ENCODE peak calls at places on chromosomes 13 and 19, in six cellular contexts. I, O, S, X, A and J are unnamed samples.

GRCh38 chr19:21358768-21359451 is at the start of gene ZNF738:
- DNase-seq in I (peak; percentile 96), O (peak; percentile 95), S (peak; percentile 95), X (peak; percentile 98), A (peak; percentile 72), J (peak; percentile 98)

GRCh38 chr19:39937094-39937493 is 2.7 kb upstream of the FCGBP start:
- DNase-seq in I (no peak), O (peak; percentile 34), S (no peak), X (no peak), A (no peak), J (no peak)

GRCh38 chr13:67299731-67300130 is 69.6 kb upstream of the PCDH9 start:
- DNase-seq in I (no peak), O (no peak), S (peak; percentile 66), X (peak; percentile 34), A (no peak), J (no peak)

GRCh38 chr13:113769106-113769505 is 10.1 kb downstream of the TMEM255B start:
- DNase-seq in I (no peak), O (no peak), S (no peak), X (no peak), A (no peak), J (no peak)

GRCh38 chr19:47495478-47496372 is 11.7 kb upstream of the KPTN start:
- DNase-seq in I (no peak), O (no peak), S (no peak), X (no peak), A (no peak), J (no peak)

GRCh38 chr13:27044837-27045570 is 126.6 kb downstream of the USP12 start:
- DNase-seq in I (no peak), O (no peak), S (no peak), X (no peak), A (no peak), J (peak; percentile 87)

GRCh38 chr13:30033681-30034447 is 183.4 kb upstream of the UBL3 start:
- DNase-seq in I (no peak), O (no peak), S (peak; percentile 98), X (peak; percentile 96), A (no peak), J (no peak)

GRCh38 chr19:33552928-33553279 is 31.3 kb upstream of the PEPD start:
- DNase-seq in I (no peak), O (no peak), S (no peak), X (no peak), A (peak; percentile 49), J (no peak)

GRCh38 chr19:51398096-51398704 is 7.8 kb upstream of the C19orf84 start:
- DNase-seq in I (peak; percentile 8), O (no peak), S (peak; percentile 6), X (peak; percentile 65), A (peak; percentile 34), J (peak; percentile 92)

GRCh38 chr13:34731486-34731885 is 210.6 kb upstream of the NBEA start:
- DNase-seq in I (no peak), O (no peak), S (peak; percentile 16), X (no peak), A (no peak), J (no peak)

GRCh38 chr13:87676254-87677042 is 5.3 kb downstream of the SLITRK5 start:
- DNase-seq in I (no peak), O (no peak), S (no peak), X (no peak), A (no peak), J (no peak)

GRCh38 chr19:54792814-54793213 is 10.6 kb upstream of the KIR2DL4 start:
- DNase-seq in I (no peak), O (no peak), S (no peak), X (no peak), A (no peak), J (peak; percentile 40)

GRCh38 chr19:18253716-18254115 is 20.5 kb downstream of the IQCN start:
- DNase-seq in I (no peak), O (peak; percentile 90), S (no peak), X (peak; percentile 58), A (no peak), J (peak; percentile 65)

GRCh38 chr13:79392882-79393563 is 13.0 kb downstream of the RBM26 start:
- DNase-seq in I (peak; percentile 58), O (no peak), S (peak; percentile 92), X (peak; percentile 81), A (no peak), J (no peak)

GRCh38 chr13:99264053-99264452 is 5.9 kb upstream of the GPR18 start:
- DNase-seq in I (peak; percentile 19), O (no peak), S (no peak), X (no peak), A (no peak), J (peak; percentile 73)

GRCh38 chr19:44635581-44636438 is 7.9 kb upstream of the PVR start:
- DNase-seq in I (no peak), O (no peak), S (peak; percentile 66), X (peak; percentile 68), A (no peak), J (no peak)

GRCh38 chr19:11378319-11379189 is 4.1 kb downstream of the SWSAP1 start:
- DNase-seq in I (peak; percentile 49), O (peak; percentile 55), S (peak; percentile 86), X (peak; percentile 93), A (peak; percentile 47), J (peak; percentile 63)

GRCh38 chr19:18590273-18591272 is 2.0 kb downstream of the REX1BD start:
- DNase-seq in I (no peak), O (no peak), S (peak; percentile 82), X (no peak), A (peak; percentile 70), J (peak; percentile 93)

GRCh38 chr13:110874508-110874960 is 40.3 kb downstream of the ANKRD10 start:
- DNase-seq in I (peak; percentile 43), O (peak; percentile 94), S (peak; percentile 62), X (peak; percentile 86), A (peak; percentile 91), J (no peak)

GRCh38 chr13:40329682-40330485 is 336.6 kb downstream of the FOXO1 start:
- DNase-seq in I (no peak), O (no peak), S (peak; percentile 62), X (no peak), A (no peak), J (no peak)

GRCh38 chr13:40328091-40328490 is 338.4 kb downstream of the FOXO1 start:
- DNase-seq in I (no peak), O (no peak), S (no peak), X (no peak), A (no peak), J (no peak)

GRCh38 chr13:40331802-40332201 is 334.6 kb downstream of the FOXO1 start:
- DNase-seq in I (no peak), O (no peak), S (no peak), X (no peak), A (no peak), J (no peak)

GRCh38 chr13:40333238-40333637 is 333.2 kb downstream of the FOXO1 start:
- DNase-seq in I (no peak), O (peak; percentile 8), S (peak; percentile 14), X (no peak), A (no peak), J (no peak)

DNA sequence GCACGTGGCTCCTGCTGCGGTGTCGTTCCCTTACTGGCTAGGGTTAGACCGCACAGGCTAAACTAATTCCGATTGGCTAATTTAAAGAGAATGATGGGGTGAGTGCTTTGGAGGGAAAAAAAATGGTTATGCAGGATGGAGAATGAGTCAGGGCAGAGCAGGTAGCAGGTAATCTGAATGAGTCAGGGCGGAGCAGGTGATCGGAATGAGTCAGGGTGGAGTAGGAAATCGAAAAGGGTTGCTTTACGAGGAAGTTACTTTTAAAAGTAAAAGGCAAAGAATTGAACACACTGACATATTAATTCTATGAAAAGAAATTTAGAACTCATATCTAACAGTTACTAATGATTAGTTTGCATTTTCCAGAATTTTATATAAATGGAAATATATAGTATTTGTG is 335.5 kb downstream of the FOXO1 start:
- DNase-seq in I (no peak), O (peak; percentile 16), S (no peak), X (no peak), A (no peak), J (no peak)
- H3K9ac ChIP-seq in I (no peak overlapping the region), O (no peak overlapping the region), S (no peak overlapping the region), X (no peak overlapping the region), A (no peak overlapping the region), J (no peak overlapping the region)

GRCh38 chr19:1748703-1749341 is 4.5 kb upstream of the ONECUT3 start:
- DNase-seq in I (no peak), O (no peak), S (no peak), X (no peak), A (no peak), J (no peak)
- H3K9ac ChIP-seq in I (no peak overlapping the region), O (no peak overlapping the region), S (no peak overlapping the region), X (no peak overlapping the region), A (peak overlapping the region; percentile 97), J (no peak overlapping the region)

DNA sequence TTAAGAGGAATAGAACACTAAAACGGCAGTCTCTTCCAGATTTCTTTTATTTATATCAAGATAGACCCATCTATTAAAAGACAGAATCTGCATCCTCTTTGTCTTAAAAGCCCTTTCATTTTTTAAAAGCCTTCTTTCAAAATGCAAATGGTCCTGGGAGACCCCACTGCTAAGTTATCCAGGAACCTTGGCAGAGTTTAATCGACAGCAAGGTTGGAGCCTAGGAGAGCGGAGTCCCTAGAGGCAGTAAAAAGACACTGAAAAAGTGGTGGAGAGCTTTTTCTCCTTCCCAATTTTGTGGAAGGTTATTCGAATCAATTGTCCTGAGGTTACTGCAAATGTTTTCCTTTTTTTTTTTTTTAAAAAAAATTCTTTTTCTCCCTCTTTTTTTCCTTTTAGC is 294.7 kb downstream of the NALCN start:
- DNase-seq in I (no peak), O (no peak), S (no peak), X (no peak), A (no peak), J (no peak)
- H3K9ac ChIP-seq in I (no peak overlapping the region), O (no peak overlapping the region), S (no peak overlapping the region), X (no peak overlapping the region), A (no peak overlapping the region), J (no peak overlapping the region)

GRCh38 chr13:48158290-48158689 is 63.4 kb upstream of the MED4 start:
- DNase-seq in I (no peak), O (no peak), S (no peak), X (no peak), A (no peak), J (no peak)
- H3K9ac ChIP-seq in I (no peak overlapping the region), O (no peak overlapping the region), S (no peak overlapping the region), X (no peak overlapping the region), A (no peak overlapping the region), J (no peak overlapping the region)